ENCODE peak calls at places on chromosomes 6 and 20, in nine cellular contexts. D is epithelial cell of esophagus, K is cardiac fibroblast, J is psoas muscle, G is Peyer's patch, C is HFF-Myc, F is left ventricle myocardium inferior, E is IMR-90, Q is PC-9. S is an unnamed sample.

GRCh38 chr20:45339084-45339483 is 9.1 kb downstream of the SDC4 start:
- DNase-seq in G (peak; percentile 68), J (no peak), F (no peak), C (no peak), E (no peak), D (peak; percentile 94), K (no peak), Q (no peak), S (no peak)

GRCh38 chr6:52571099-52571755 is 5.6 kb downstream of the TRAM2 start:
- DNase-seq in D (no peak), K (no peak), J (no peak), F (no peak), Q (no peak), E (no peak), C (no peak), G (no peak), S (peak; percentile 52)

GRCh38 chr6:170063431-170063830 is 227.4 kb downstream of the DLL1 start:
- DNase-seq in D (no peak), C (no peak), Q (no peak), J (peak; percentile 48), K (no peak), F (no peak), E (no peak), G (peak; percentile 37), S (no peak)

GRCh38 chr6:34070315-34071110 is 75.4 kb downstream of the GRM4 start:
- DNase-seq in E (no peak), F (no peak), K (no peak), Q (no peak), G (no peak), C (no peak), D (no peak), J (no peak), S (no peak)

GRCh38 chr6:107490568-107491058 is 696 bp downstream of the SOBP start:
- DNase-seq in J (peak; percentile 56), F (no peak), K (no peak), C (no peak), G (peak; percentile 47), Q (no peak), D (no peak), E (no peak), S (no peak)

GRCh38 chr6:39471954-39472659 is 149.6 kb upstream of the KCNK16 start:
- DNase-seq in F (no peak), Q (no peak), C (no peak), K (no peak), E (no peak), J (no peak), D (no peak), G (no peak), S (no peak)

GRCh38 chr20:10708342-10709185 is 34.8 kb upstream of the JAG1 start:
- DNase-seq in C (no peak), Q (peak; percentile 79), F (no peak), K (peak; percentile 83), G (no peak), E (peak; percentile 85), D (peak; percentile 65), J (no peak), S (peak; percentile 78)

GRCh38 chr6:103783344-103783743 is 1076.4 kb downstream of the HACE1 start:
- DNase-seq in J (no peak), K (peak; percentile 7), C (no peak), E (no peak), F (no peak), Q (no peak), D (no peak), G (no peak), S (no peak)

GRCh38 chr6:105452376-105452775 is 49.5 kb upstream of the PREP start:
- DNase-seq in K (no peak), F (no peak), J (no peak), Q (no peak), G (no peak), D (no peak), C (no peak), E (no peak), S (no peak)

GRCh38 chr6:136723780-136724179 is 68.5 kb downstream of the MAP3K5 start:
- DNase-seq in F (no peak), E (no peak), J (no peak), C (no peak), D (peak; percentile 18), G (no peak), K (no peak), Q (no peak), S (no peak)

GRCh38 chr6:27556406-27556805 is 83.5 kb upstream of the ZNF184 start:
- DNase-seq in J (no peak), F (no peak), Q (peak; percentile 59), D (no peak), E (no peak), K (no peak), C (no peak), G (no peak), S (no peak)

GRCh38 chr6:80287112-80287511 is 180.6 kb downstream of the BCKDHB start:
- DNase-seq in G (no peak), D (no peak), K (no peak), C (no peak), Q (no peak), F (no peak), J (no peak), E (no peak), S (no peak)

GRCh38 chr6:149127212-149127611 is 190.3 kb upstream of the TAB2 start:
- DNase-seq in K (peak; percentile 63), F (no peak), D (peak; percentile 20), Q (no peak), J (no peak), C (no peak), G (no peak), E (peak; percentile 73), S (peak; percentile 64)

GRCh38 chr6:156866181-156866862 is 89.1 kb downstream of the ARID1B start:
- DNase-seq in C (no peak), Q (no peak), G (no peak), J (no peak), E (peak; percentile 73), F (no peak), K (peak; percentile 61), D (peak; percentile 46), S (peak; percentile 59)

GRCh38 chr6:161076211-161076677 is 84.7 kb downstream of the MAP3K4 start:
- DNase-seq in Q (no peak), E (no peak), J (no peak), C (no peak), F (no peak), D (no peak), K (peak; percentile 25), G (no peak), S (no peak)

GRCh38 chr6:81865712-81866111 is 113.2 kb upstream of the TENT5A start:
- DNase-seq in K (peak; percentile 51), E (peak; percentile 92), F (no peak), C (peak; percentile 27), Q (peak; percentile 38), D (peak; percentile 59), G (no peak), J (no peak), S (peak; percentile 76)

DNA sequence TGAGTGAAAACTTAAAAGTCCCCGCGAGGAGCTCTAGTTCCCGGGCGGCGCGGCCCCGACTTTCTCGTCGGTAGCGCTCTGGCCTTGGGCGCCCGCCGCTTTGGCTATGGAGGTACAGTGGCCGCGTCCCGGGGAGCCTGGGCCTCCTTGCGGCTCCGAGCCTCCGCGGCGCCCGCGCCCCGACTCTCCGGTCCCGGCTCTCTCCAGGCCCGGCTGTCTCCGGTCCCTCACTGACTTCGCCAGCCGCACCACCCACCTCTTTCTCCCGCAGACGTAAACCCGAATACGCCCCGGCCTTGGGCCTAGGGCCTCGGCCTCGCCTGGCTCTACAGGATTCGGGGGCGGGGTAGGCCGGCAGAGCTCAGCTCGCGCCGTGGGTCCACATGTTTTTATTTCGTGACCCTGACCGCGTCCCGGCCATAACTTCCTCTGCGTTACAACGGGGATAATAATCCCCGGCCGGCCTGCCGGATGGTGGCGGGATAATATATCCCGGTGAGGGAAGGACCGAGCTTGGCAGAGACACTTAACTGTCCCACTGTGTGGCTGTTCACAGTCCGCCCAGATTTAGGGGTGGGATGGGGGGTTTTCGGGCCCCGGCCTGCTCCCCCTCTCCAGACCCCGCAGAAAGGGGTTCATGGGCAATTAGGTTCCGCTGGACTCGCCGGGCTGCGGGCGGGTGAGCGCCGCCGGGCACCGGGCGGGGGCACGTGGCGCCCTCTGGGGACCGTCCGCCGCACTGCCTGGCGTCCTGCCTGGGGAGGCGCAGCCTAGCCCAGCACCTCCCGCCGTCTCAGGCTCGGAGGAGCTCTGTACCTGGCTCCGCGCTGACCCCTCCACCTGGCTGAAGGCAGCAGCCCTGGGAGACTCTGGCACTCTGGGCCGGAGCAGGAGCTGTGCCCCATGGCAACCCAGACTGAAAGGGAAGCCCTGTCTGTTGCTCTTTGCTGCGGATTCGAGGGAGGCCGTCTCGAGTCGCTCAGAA is 10.1 kb upstream of the TBX18 start:
- DNase-seq in J (peak; percentile 74), K (peak; percentile 74), D (peak; percentile 62), F (peak; percentile 58), G (peak; percentile 50), C (no peak), E (no peak), Q (no peak), S (peak; percentile 83)
- TF ChIP-seq CTCF in J (peak; percentile 25), K (peak; percentile 30), D (peak; percentile 48), F (peak; percentile 58), G (peak; percentile 20), C (peak; percentile 34), E (peak; percentile 61), Q (no peak), S (peak; percentile 64)

GRCh38 chr6:10556496-10557391 is 35.6 kb downstream of the GCNT2 start:
- DNase-seq in Q (no peak), C (no peak), E (no peak), D (no peak), F (no peak), K (no peak), J (no peak), G (no peak), S (no peak)
- H3K4me3 ChIP-seq in Q (no peak overlapping the region), C (no peak overlapping the region), E (no peak overlapping the region), D (no peak overlapping the region), F (peak overlapping the region; percentile 55), K (no peak overlapping the region), J (peak overlapping the region; percentile 52), G (no peak overlapping the region), S (peak overlapping the region; percentile 42)

DNA sequence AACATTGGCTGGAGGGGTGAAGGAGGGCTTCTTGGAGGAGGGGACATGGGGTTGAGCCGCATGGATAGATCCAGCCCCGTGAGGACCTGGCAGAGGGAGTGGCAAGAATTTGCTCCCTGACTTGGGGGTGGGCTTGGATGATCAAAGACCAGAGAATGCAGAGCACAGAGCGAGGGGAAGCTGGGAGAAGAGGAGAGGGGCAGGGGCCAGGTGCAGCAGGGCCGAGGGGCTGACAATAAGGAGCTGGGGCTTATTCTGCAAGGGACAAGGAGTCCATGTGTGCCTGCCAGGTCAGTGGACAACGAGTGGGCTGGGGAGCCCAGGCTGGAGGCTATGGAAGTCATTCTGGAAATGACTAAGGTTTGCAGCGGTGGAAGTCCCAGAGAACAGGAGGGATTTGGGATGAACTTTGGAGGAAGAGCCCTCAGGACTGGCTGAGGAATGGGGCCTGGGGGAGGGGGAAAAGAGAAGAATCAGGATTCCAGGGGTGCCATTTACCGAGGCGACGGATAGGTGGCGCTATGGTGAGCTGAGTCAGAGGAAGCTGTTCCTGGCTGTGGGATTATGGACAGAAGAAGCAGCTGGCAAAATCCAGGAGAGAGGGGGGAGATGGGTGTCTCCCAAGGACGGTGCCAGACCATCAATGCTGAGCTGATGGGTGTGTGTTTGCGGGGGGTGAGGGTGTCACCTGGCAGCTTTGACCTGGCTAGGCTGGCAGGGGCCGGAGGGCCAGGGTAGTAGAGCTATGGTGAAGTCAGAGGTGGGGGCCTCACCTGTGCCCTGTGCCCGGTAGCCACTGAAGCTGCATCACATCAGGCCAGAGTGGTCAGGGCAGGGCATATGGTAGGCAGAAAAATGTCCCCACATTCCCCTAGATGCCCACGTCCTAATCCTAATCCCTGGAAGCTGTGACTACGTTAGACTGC is 7.8 kb downstream of the KCNG1 start:
- DNase-seq in K (peak; percentile 70), E (peak; percentile 73), Q (no peak), D (peak; percentile 67), F (no peak), C (peak; percentile 55), J (no peak), G (peak; percentile 80), S (peak; percentile 45)
- TF ChIP-seq CTCF in K (peak; percentile 84), E (peak; percentile 91), Q (peak; percentile 89), D (peak; percentile 92), F (peak; percentile 60), C (peak; percentile 90), J (peak; percentile 21), G (peak; percentile 72), S (peak; percentile 89)

GRCh38 chr6:108591040-108591816 is 30.5 kb downstream of the FOXO3 start:
- DNase-seq in G (no peak), Q (no peak), K (no peak), C (no peak), E (peak; percentile 32), J (no peak), D (no peak), F (no peak), S (no peak)
- H3K4me3 ChIP-seq in G (no peak overlapping the region), Q (no peak overlapping the region), K (no peak overlapping the region), C (no peak overlapping the region), E (no peak overlapping the region), J (peak overlapping the region; percentile 16), D (no peak overlapping the region), F (peak overlapping the region; percentile 10), S (no peak overlapping the region)